ENCODE peak calls at places on chromosomes 2 and 18, in eight cellular contexts. H is GM10248, F is right lobe of liver, S is neural progenitor cell, J is lower lobe of right lung, Z is tibial artery, U is fibroblast of lung, I is prostate gland. B is an unnamed sample.

GRCh38 chr2:31254237-31255203 is 20.6 kb downstream of the EHD3 start:
- DNase-seq in F (no peak), S (no peak), J (no peak), I (no peak), H (no peak), Z (no peak), U (no peak), B (no peak)

GRCh38 chr2:83969085-83969484 is 490.0 kb downstream of the SUCLG1 start:
- DNase-seq in J (no peak), I (no peak), Z (no peak), F (no peak), U (no peak), H (no peak), S (no peak), B (no peak)

GRCh38 chr2:7109558-7109935 is 192.3 kb downstream of the RNF144A start:
- DNase-seq in J (no peak), F (no peak), I (no peak), H (no peak), S (no peak), U (no peak), Z (no peak), B (no peak)

GRCh38 chr18:5447442-5447841 is 96.4 kb downstream of the EPB41L3 start:
- DNase-seq in U (no peak), I (no peak), J (no peak), H (no peak), Z (no peak), F (no peak), S (no peak), B (no peak)

GRCh38 chr2:226720948-226721347 is 78.7 kb downstream of the IRS1 start:
- DNase-seq in H (no peak), J (no peak), I (no peak), S (peak), Z (no peak), U (no peak), F (no peak), B (no peak)

GRCh38 chr2:241373449-241373848 is 17.4 kb downstream of the FARP2 start:
- DNase-seq in J (no peak), U (no peak), I (no peak), S (no peak), Z (no peak), H (no peak), F (no peak), B (no peak)

GRCh38 chr2:43612944-43613343 is 17.1 kb upstream of the THADA start:
- DNase-seq in H (no peak), J (no peak), S (no peak), Z (no peak), F (no peak), I (no peak), U (no peak), B (no peak)

GRCh38 chr2:200761168-200761715 is 50.5 kb upstream of the BZW1 start:
- DNase-seq in F (no peak), H (no peak), I (no peak), U (peak), S (no peak), J (no peak), Z (no peak), B (no peak)

GRCh38 chr2:176997074-176997791 is 215.4 kb upstream of the HNRNPA3 start:
- DNase-seq in J (no peak), Z (no peak), F (no peak), I (no peak), S (no peak), U (peak), H (peak), B (no peak)

GRCh38 chr2:46887028-46887885 is 28.3 kb downstream of the MCFD2 start:
- DNase-seq in H (no peak), I (no peak), U (peak), S (no peak), Z (no peak), J (no peak), F (peak), B (no peak)

GRCh38 chr2:186477782-186478181 is 8.3 kb upstream of the ZC3H15 start:
- DNase-seq in I (no peak), F (no peak), H (no peak), J (no peak), U (no peak), Z (no peak), S (peak), B (no peak)

GRCh38 chr2:47271054-47272000 is 116.2 kb upstream of the STPG4 start:
- DNase-seq in H (no peak), U (no peak), I (no peak), S (no peak), Z (no peak), F (no peak), J (no peak), B (no peak)

GRCh38 chr2:221343524-221343923 is 228.6 kb downstream of the EPHA4 start:
- DNase-seq in U (no peak), J (no peak), I (no peak), F (no peak), S (no peak), Z (no peak), H (peak), B (no peak)

GRCh38 chr2:8515864-8516533 is 165.9 kb upstream of the ID2 start:
- DNase-seq in H (peak), U (no peak), I (no peak), Z (no peak), J (no peak), F (no peak), S (no peak), B (no peak)

GRCh38 chr2:176129013-176129796 is at the start of gene HOXD8:
- DNase-seq in S (peak), U (peak), Z (no peak), I (no peak), H (no peak), F (no peak), J (no peak), B (no peak)

GRCh38 chr2:97699765-97700444 is 13.5 kb upstream of the ZAP70 start:
- DNase-seq in I (peak), F (no peak), H (peak), S (peak), U (peak), J (no peak), Z (no peak), B (no peak)

GRCh38 chr2:201118957-201119848 is 3.2 kb downstream of the CFLAR start:
- DNase-seq in F (no peak), U (peak), I (no peak), H (no peak), Z (no peak), J (no peak), S (peak), B (no peak)

GRCh38 chr2:55581875-55582547 is 35.4 kb downstream of the PPP4R3B start:
- DNase-seq in H (no peak), S (no peak), J (no peak), U (peak), F (no peak), I (no peak), Z (peak), B (no peak)

GRCh38 chr2:224312741-224313140 is 89.2 kb downstream of the FAM124B start:
- DNase-seq in Z (no peak), F (no peak), U (no peak), I (no peak), J (no peak), H (no peak), S (no peak), B (no peak)

GRCh38 chr2:184006998-184007397 is 591.3 kb upstream of the ZNF804A start:
- DNase-seq in F (no peak), U (no peak), I (no peak), H (no peak), J (no peak), S (no peak), Z (no peak), B (no peak)

GRCh38 chr2:236625156-236625690 is 55.6 kb downstream of the ACKR3 start:
- DNase-seq in I (no peak), F (no peak), S (no peak), J (no peak), Z (no peak), H (no peak), U (no peak), B (no peak)

GRCh38 chr2:236622660-236623059 is 53.0 kb downstream of the ACKR3 start:
- DNase-seq in S (no peak), Z (no peak), U (no peak), I (no peak), F (no peak), H (no peak), J (no peak), B (no peak)

GRCh38 chr2:236622201-236622600 is 52.6 kb downstream of the ACKR3 start:
- DNase-seq in Z (no peak), F (no peak), S (no peak), H (no peak), J (no peak), I (no peak), U (no peak), B (no peak)

GRCh38 chr2:236621786-236622185 is 52.2 kb downstream of the ACKR3 start:
- DNase-seq in H (no peak), I (no peak), S (no peak), U (no peak), J (no peak), F (no peak), Z (no peak), B (no peak)

GRCh38 chr2:236623816-236624215 is 54.2 kb downstream of the ACKR3 start:
- DNase-seq in F (no peak), S (no peak), I (no peak), H (no peak), J (no peak), U (no peak), Z (no peak), B (no peak)
- TF ChIP-seq CTCF in F (no peak), S (peak), I (no peak), H (no peak), J (no peak), U (no peak), Z (no peak), B (no peak)

GRCh38 chr2:218873359-218874194 is 7.1 kb upstream of the WNT10A start:
- DNase-seq in U (no peak), H (no peak), J (no peak), I (no peak), F (no peak), S (peak), Z (no peak), B (no peak)
- TF ChIP-seq CTCF in U (no peak), H (no peak), J (no peak), I (no peak), F (no peak), S (no peak), Z (no peak), B (no peak)

GRCh38 chr2:193584522-193584938 is 1389.8 kb upstream of the TMEFF2 start:
- DNase-seq in U (peak), H (peak), J (no peak), I (no peak), S (peak), F (peak), Z (no peak), B (no peak)
- TF ChIP-seq CTCF in U (no peak), H (peak), J (no peak), I (no peak), S (peak), F (peak), Z (no peak), B (no peak)

GRCh38 chr18:36947820-36948348 is 119.0 kb downstream of the KIAA1328 start:
- DNase-seq in J (no peak), H (no peak), S (no peak), I (no peak), U (no peak), Z (no peak), F (no peak), B (no peak)

DNA sequence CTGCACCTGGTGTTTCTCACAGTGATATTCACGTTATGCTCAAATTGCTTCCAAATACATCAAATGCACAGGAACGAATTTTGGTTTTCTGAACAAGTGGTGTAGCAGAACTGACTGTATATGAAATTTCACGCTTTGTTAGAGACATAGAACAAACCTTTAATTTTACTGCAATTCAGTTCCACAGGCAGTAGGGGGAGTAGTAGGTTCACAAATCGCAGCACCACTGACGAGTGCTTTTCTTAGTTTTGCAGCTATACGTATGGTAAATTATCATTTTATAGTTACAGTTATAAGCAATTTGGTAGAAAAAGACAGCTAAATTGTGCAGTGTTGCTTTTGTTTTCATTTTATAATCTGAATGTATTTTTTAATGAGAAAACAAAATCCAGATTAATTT is 113.3 kb downstream of the KIAA1328 start:
- DNase-seq in U (peak), Z (no peak), F (no peak), H (peak), J (no peak), S (peak), I (no peak), B (no peak)
- TF ChIP-seq CTCF in U (peak), Z (peak), F (peak), H (peak), J (peak), S (peak), I (peak), B (no peak)

DNA sequence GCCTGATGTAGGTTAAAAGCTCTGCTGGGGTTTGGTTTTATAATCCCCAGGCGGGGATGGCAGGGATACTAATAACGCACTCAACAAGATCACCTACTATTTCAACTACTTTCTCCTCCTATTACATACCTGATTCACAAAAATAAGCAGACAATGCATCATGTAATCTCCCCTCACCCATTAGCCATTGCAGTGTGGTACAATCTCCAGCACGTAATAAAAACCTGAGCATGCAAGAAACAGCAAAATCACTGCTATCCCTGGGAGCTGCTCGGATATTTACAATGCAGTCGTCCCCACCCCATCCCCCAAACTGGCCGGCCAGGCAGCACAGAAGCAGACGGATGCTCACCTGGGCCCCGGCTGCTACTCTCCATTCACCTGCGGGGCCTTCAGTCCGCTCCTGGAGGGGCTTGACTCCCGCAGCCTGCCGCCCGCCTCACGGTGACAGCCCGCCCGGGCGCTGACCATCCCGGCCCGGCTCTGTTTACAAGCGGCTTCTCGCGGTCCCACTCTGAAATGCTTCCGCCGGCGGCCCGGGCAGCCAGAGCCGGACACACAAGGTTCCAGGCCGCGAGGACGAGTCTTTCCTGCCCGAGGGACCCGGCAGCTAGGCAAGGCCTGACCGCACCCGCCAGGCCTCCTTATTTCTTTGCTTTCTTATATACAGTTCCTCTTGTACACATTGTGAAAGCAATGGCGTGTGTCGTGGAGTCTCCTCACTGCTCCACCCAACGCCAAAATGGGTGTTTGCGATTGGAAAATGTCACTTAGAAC is at the start of gene PLEKHM3:
- DNase-seq in U (peak), S (peak), Z (peak), I (peak), F (peak), J (peak), H (peak), B (peak)
- TF ChIP-seq CTCF in U (no peak), S (no peak), Z (no peak), I (no peak), F (no peak), J (no peak), H (no peak), B (no peak)

GRCh38 chr2:86518498-86518897 is 44.7 kb downstream of the CHMP3 start:
- DNase-seq in S (peak), J (no peak), H (no peak), I (no peak), U (no peak), Z (no peak), F (no peak), B (no peak)

GRCh38 chr2:86521922-86522321 is 41.3 kb downstream of the CHMP3 start:
- DNase-seq in U (no peak), H (no peak), S (no peak), J (no peak), I (no peak), Z (no peak), F (no peak), B (no peak)

GRCh38 chr2:86519349-86519748 is 43.9 kb downstream of the CHMP3 start:
- DNase-seq in J (no peak), H (no peak), I (no peak), Z (no peak), U (no peak), F (no peak), S (no peak), B (no peak)

GRCh38 chr2:86522711-86523110 is 40.5 kb downstream of the CHMP3 start:
- DNase-seq in U (no peak), F (no peak), H (no peak), Z (no peak), J (no peak), I (no peak), S (no peak), B (no peak)

DNA sequence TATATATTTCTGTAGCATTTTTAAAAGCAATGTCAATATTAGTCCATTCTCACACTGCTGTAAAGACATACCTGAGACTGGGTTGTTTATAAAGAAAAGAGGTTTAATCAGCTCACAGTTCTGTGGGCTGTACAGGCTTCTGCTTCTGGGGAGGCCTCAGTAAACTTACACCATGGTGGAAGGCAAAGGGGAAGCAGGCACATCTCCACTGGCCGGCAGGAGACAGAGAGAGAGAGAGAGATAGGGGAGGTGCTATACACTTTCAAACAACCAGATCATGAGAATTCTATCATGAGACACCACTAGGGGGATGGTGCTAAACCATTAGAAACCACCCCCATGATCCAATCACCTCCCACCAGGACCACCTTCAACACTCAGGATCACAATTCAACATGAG is 43.1 kb downstream of the CHMP3 start:
- DNase-seq in S (no peak), H (no peak), F (no peak), U (no peak), Z (no peak), J (no peak), I (no peak), B (no peak)
- TF ChIP-seq CTCF in S (peak), H (no peak), F (no peak), U (no peak), Z (no peak), J (no peak), I (no peak), B (no peak)

DNA sequence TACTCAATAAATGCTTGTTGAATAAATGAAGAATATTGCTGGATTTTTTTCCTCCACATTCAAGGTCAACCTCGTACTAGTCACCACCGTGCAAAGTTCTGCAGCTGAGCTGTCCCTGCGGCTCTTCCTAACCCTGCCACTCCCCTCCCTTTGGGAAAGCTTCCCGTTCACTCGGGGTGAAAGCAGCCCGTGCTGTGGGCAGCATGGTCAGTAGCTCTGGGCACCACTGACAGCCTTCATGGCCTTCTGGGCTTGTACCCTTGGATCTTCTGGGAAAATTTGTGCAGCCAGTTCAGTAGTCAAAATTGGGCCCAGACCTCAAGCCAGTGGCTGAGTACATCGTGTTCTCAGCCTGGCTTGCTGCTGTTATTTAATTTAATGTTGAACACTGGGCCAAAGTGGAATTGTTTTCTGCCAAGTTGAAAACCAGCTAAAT is 469.2 kb upstream of the RAB12 start:
- DNase-seq in H (no peak), F (no peak), S (no peak), Z (peak), U (no peak), I (no peak), J (no peak), B (no peak)
- TF ChIP-seq CTCF in H (no peak), F (no peak), S (no peak), Z (no peak), U (no peak), I (no peak), J (no peak), B (no peak)